ENCODE peak calls at places on chromosomes 16 and 17, in six cellular contexts. One of them, this sample, is unnamed.

GRCh38 chr17:16877102-16877501 is 94.8 kb downstream of the TNFRSF13B start:
- DNase-seq in neural progenitor cell: no peak
- DNase-seq in body of pancreas: no peak
- DNase-seq in endothelial cell of umbilical vein: no peak
- DNase-seq in transverse colon: no peak
- DNase-seq in heart right ventricle: no peak
- DNase-seq in this sample: no peak

GRCh38 chr16:56793504-56793903 is 63.6 kb downstream of the NUP93 start:
- DNase-seq in neural progenitor cell: no peak
- DNase-seq in body of pancreas: no peak
- DNase-seq in endothelial cell of umbilical vein: peak
- DNase-seq in transverse colon: no peak
- DNase-seq in heart right ventricle: no peak
- DNase-seq in this sample: no peak

GRCh38 chr16:27312580-27313421 is 973 bp upstream of the IL4R start:
- DNase-seq in neural progenitor cell: no peak
- DNase-seq in body of pancreas: no peak
- DNase-seq in endothelial cell of umbilical vein: no peak
- DNase-seq in transverse colon: no peak
- DNase-seq in heart right ventricle: no peak
- DNase-seq in this sample: no peak

GRCh38 chr16:30786115-30786935 is 680 bp downstream of the ZNF629 start:
- DNase-seq in neural progenitor cell: peak
- DNase-seq in body of pancreas: peak
- DNase-seq in endothelial cell of umbilical vein: peak
- DNase-seq in transverse colon: peak
- DNase-seq in heart right ventricle: peak
- DNase-seq in this sample: no peak

GRCh38 chr17:58352843-58353719 is 1.1 kb upstream of the SUPT4H1 start:
- DNase-seq in neural progenitor cell: peak
- DNase-seq in body of pancreas: peak
- DNase-seq in endothelial cell of umbilical vein: peak
- DNase-seq in transverse colon: peak
- DNase-seq in heart right ventricle: peak
- DNase-seq in this sample: no peak

GRCh38 chr17:72683506-72684404 is 408.7 kb downstream of the SLC39A11 start:
- DNase-seq in neural progenitor cell: no peak
- DNase-seq in body of pancreas: peak
- DNase-seq in endothelial cell of umbilical vein: no peak
- DNase-seq in transverse colon: peak
- DNase-seq in heart right ventricle: no peak
- DNase-seq in this sample: no peak

GRCh38 chr17:29929006-29929543 is 953 bp downstream of the SSH2 start:
- DNase-seq in neural progenitor cell: peak
- DNase-seq in body of pancreas: peak
- DNase-seq in endothelial cell of umbilical vein: peak
- DNase-seq in transverse colon: peak
- DNase-seq in heart right ventricle: no peak
- DNase-seq in this sample: no peak

GRCh38 chr16:88703486-88704309 is 2.5 kb downstream of the RNF166 start:
- DNase-seq in neural progenitor cell: no peak
- DNase-seq in body of pancreas: no peak
- DNase-seq in endothelial cell of umbilical vein: peak
- DNase-seq in transverse colon: peak
- DNase-seq in heart right ventricle: peak
- DNase-seq in this sample: no peak

GRCh38 chr16:84511821-84512220 is 7.4 kb upstream of the MEAK7 start:
- DNase-seq in neural progenitor cell: no peak
- DNase-seq in body of pancreas: no peak
- DNase-seq in endothelial cell of umbilical vein: no peak
- DNase-seq in transverse colon: no peak
- DNase-seq in heart right ventricle: no peak
- DNase-seq in this sample: no peak

GRCh38 chr16:78235168-78235800 is 135.8 kb downstream of the WWOX start:
- DNase-seq in neural progenitor cell: peak
- DNase-seq in body of pancreas: peak
- DNase-seq in endothelial cell of umbilical vein: peak
- DNase-seq in transverse colon: peak
- DNase-seq in heart right ventricle: peak
- DNase-seq in this sample: peak

GRCh38 chr16:75265911-75266701 is 14.7 kb upstream of the BCAR1 start:
- DNase-seq in neural progenitor cell: peak
- DNase-seq in body of pancreas: peak
- DNase-seq in endothelial cell of umbilical vein: peak
- DNase-seq in transverse colon: peak
- DNase-seq in heart right ventricle: peak
- DNase-seq in this sample: peak

GRCh38 chr17:17232303-17232621 is 4.7 kb downstream of the FLCN start:
- DNase-seq in neural progenitor cell: no peak
- DNase-seq in body of pancreas: no peak
- DNase-seq in endothelial cell of umbilical vein: no peak
- DNase-seq in transverse colon: no peak
- DNase-seq in heart right ventricle: no peak
- DNase-seq in this sample: no peak

GRCh38 chr16:19503461-19504075 is 18.3 kb downstream of the GDE1 start:
- DNase-seq in neural progenitor cell: no peak
- DNase-seq in body of pancreas: no peak
- DNase-seq in endothelial cell of umbilical vein: no peak
- DNase-seq in transverse colon: no peak
- DNase-seq in heart right ventricle: no peak
- DNase-seq in this sample: no peak
- H3K27ac ChIP-seq in neural progenitor cell: no peak
- H3K27ac ChIP-seq in body of pancreas: no peak
- H3K27ac ChIP-seq in endothelial cell of umbilical vein: no peak
- H3K27ac ChIP-seq in transverse colon: no peak
- H3K27ac ChIP-seq in heart right ventricle: no peak
- H3K27ac ChIP-seq in this sample: no peak

GRCh38 chr17:28191018-28191417 is 128.0 kb upstream of the TMEM97 start:
- DNase-seq in neural progenitor cell: no peak
- DNase-seq in body of pancreas: no peak
- DNase-seq in endothelial cell of umbilical vein: no peak
- DNase-seq in transverse colon: no peak
- DNase-seq in heart right ventricle: no peak
- DNase-seq in this sample: no peak
- H3K27ac ChIP-seq in neural progenitor cell: no peak
- H3K27ac ChIP-seq in body of pancreas: no peak
- H3K27ac ChIP-seq in endothelial cell of umbilical vein: no peak
- H3K27ac ChIP-seq in transverse colon: no peak
- H3K27ac ChIP-seq in heart right ventricle: no peak
- H3K27ac ChIP-seq in this sample: no peak

DNA sequence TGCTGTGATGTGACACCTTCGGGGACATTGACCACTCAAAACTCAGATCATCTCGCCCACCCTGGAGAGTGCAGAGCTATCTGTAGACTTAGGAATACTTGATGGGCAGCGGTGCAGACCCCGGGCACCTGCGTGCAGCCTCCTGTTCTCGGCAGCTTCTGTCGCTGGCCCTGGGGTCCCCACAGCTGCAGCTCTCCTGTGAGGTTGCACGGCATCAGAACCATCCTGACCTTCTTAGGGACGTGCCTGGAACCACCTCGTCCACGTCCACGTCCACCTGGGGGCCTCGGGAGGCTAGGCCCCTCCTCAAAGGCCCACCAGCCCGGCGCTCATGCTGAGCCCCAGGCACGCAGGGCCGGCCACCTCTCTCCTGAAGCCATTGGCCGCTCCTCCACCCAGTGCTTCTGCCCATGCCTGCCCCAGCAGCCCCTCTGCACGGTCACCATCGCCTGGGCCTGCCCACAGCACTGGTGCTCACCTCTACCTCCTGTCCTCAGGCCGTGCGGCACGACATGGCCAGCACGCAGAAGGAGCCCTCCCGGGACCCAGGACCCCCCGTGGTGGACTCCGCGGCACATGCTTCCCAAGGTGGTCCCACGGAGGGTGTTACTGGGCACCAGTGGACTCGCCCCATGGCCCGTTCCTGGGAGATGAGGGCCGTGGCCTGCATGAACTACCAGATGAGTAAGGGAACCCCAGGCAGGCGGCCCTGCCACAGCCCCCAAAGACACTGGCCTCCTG is 2.3 kb upstream of the WFIKKN1 start:
- DNase-seq in neural progenitor cell: no peak
- DNase-seq in body of pancreas: no peak
- DNase-seq in endothelial cell of umbilical vein: no peak
- DNase-seq in transverse colon: no peak
- DNase-seq in heart right ventricle: no peak
- DNase-seq in this sample: no peak
- H3K27ac ChIP-seq in neural progenitor cell: peak
- H3K27ac ChIP-seq in body of pancreas: no peak
- H3K27ac ChIP-seq in endothelial cell of umbilical vein: no peak
- H3K27ac ChIP-seq in transverse colon: no peak
- H3K27ac ChIP-seq in heart right ventricle: no peak
- H3K27ac ChIP-seq in this sample: no peak

DNA sequence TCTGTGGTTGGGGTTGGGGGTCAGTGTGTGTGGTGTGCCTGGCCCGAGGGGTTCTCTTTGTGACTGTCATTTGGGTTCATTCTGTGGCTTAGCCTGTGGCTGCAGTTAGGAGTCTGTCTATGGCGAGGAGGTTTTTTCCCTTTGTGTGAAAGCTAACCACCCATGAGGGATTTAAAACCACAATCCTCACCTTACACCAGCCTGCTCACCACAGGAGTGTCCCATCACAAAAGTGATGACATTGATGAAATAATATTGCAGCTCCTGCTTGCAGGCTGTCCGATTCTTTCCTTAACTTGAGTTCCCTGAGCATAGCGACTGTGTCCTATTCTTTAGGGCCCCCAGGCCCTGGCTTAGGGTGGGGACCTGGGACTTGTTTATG is 113.6 kb downstream of the RAP1GAP2 start:
- DNase-seq in neural progenitor cell: no peak
- DNase-seq in body of pancreas: no peak
- DNase-seq in endothelial cell of umbilical vein: no peak
- DNase-seq in transverse colon: no peak
- DNase-seq in heart right ventricle: no peak
- DNase-seq in this sample: no peak
- H3K27ac ChIP-seq in neural progenitor cell: no peak
- H3K27ac ChIP-seq in body of pancreas: no peak
- H3K27ac ChIP-seq in endothelial cell of umbilical vein: no peak
- H3K27ac ChIP-seq in transverse colon: peak
- H3K27ac ChIP-seq in heart right ventricle: no peak
- H3K27ac ChIP-seq in this sample: no peak

DNA sequence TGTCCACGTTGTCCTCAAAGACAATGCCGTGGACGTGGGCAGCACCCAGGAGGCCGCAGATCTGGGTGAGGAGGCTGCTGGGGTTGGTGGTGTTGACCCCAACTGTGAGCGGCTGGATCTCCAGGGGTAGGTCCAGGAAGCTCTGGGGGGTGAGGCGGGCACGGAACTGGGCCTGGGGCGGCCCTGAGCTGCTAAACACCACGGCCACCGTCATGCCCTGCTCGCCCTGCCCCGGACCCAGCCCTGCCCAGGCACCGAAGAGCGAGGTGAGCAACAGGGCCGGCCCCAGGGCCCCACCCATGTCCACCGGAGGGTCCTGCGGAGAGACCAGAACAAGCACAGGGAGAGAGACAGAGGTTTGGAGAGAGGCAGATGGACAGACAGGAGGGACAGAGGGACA is 4.9 kb downstream of the GRIN2C start:
- DNase-seq in neural progenitor cell: no peak
- DNase-seq in body of pancreas: no peak
- DNase-seq in endothelial cell of umbilical vein: no peak
- DNase-seq in transverse colon: no peak
- DNase-seq in heart right ventricle: no peak
- DNase-seq in this sample: no peak
- H3K27ac ChIP-seq in neural progenitor cell: no peak
- H3K27ac ChIP-seq in body of pancreas: no peak
- H3K27ac ChIP-seq in endothelial cell of umbilical vein: no peak
- H3K27ac ChIP-seq in transverse colon: no peak
- H3K27ac ChIP-seq in heart right ventricle: no peak
- H3K27ac ChIP-seq in this sample: no peak